ENCODE peak calls at places on chromosomes 3 and 15, in four cellular contexts. K is heart right ventricle, S is colonic mucosa, Z is astrocyte. F is an unnamed sample. For H3K4me1, the result is how much of the 10 kb centered on the place peaks cover.

GRCh38 chr3:187319699-187320302 is 28.3 kb upstream of the MASP1 start:
- DNase-seq in Z (peak), K (peak), S (peak), F (peak)

GRCh38 chr3:39529551-39529950 is 62.1 kb downstream of the MOBP start:
- DNase-seq in K (no peak), Z (no peak), S (no peak), F (no peak)

GRCh38 chr3:81753416-81754014 is 7.9 kb downstream of the GBE1 start:
- DNase-seq in Z (no peak), K (no peak), S (no peak), F (no peak)

GRCh38 chr15:82828064-82828463 is 18.6 kb downstream of the WHAMM start:
- DNase-seq in K (no peak), Z (no peak), S (no peak), F (no peak)

GRCh38 chr3:16841906-16842709 is 42.6 kb upstream of the PLCL2 start:
- DNase-seq in S (peak), Z (no peak), K (no peak), F (no peak)

GRCh38 chr15:94467034-94467433 is 235.7 kb downstream of the MCTP2 start:
- DNase-seq in S (no peak), Z (no peak), K (no peak), F (no peak)

GRCh38 chr3:184583345-184584000 is 21.9 kb downstream of the EPHB3 start:
- DNase-seq in K (no peak), S (no peak), Z (no peak), F (peak)

GRCh38 chr15:78059110-78059839 is 18.2 kb downstream of the TBC1D2B start:
- DNase-seq in S (no peak), Z (peak), K (no peak), F (peak)

GRCh38 chr15:93168913-93169312 is 79.9 kb upstream of the RGMA start:
- DNase-seq in Z (peak), S (no peak), K (no peak), F (peak)

GRCh38 chr3:186180891-186181471 is 72.1 kb upstream of the ETV5 start:
- DNase-seq in S (no peak), Z (no peak), K (no peak), F (peak)

DNA sequence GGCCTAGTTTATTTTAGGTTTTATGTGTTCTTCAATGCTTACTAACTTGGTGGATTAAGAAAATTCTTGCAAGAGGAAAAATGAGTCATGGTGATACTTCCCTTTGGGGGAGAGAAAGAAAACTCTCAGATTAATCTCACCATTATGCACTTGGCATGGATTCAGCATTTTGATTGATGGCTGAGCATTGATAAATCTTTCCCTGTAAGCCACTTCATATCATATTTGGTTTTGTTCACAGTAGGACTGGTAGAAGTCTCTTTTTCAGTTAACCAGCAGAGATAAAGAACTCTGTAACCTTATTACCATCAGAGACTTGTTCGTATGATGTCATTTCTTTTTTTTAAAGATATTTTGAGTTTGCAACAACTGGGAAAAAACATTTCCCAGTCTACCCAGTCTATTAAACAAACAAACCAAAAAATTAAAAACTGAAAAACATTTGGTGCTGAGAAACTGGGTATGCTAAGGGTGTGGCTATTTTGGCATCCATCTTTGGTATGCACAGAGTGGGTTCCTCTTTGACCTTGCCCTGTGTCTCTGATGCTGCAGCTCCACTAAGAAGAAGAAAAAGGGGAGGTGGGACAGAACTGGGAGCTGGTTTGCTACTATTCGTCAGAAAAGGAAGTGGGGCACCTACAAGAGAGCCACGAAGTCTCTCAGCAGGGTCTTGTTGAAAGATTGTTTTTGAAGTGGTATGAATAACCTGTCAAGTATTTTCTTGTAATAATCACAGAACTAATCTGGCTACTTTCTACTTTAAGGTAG is 17.2 kb downstream of the TMOD3 start:
- DNase-seq in S (no peak), Z (peak), K (no peak), F (peak)
- H3K4me3 ChIP-seq in S (no peak), Z (peak), K (no peak), F (no peak)

DNA sequence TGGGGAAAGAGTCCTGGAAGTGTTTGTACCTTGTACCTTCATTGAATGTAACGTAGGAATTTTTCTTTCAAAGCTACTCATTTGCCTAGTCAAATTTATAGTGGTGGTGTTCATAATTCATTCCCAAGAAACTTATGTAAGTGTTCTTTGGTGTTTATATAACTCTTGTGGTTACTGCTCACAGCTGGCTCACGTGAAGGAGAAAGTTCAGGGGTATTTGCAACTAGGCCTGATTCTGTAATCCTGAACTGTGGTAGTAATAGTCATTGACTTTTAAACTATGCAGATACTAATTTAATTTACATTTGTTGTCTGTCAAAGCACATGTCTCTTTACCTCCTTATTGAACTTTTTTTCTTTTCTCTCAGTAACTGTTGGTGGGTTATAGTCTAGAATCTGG is 50.5 kb upstream of the TEX264 start:
- DNase-seq in S (no peak), Z (peak), K (no peak), F (no peak)
- H3K4me1 ChIP-seq in S (under half), Z (under half), K (under half), F (under half)

GRCh38 chr3:150180349-150180748 is 209.7 kb upstream of the PFN2 start:
- DNase-seq in K (no peak), S (no peak), Z (peak), F (peak)

GRCh38 chr3:150184426-150185071 is 213.9 kb upstream of the PFN2 start:
- DNase-seq in Z (no peak), K (no peak), S (no peak), F (peak)

GRCh38 chr3:150177673-150178378 is 207.1 kb upstream of the PFN2 start:
- DNase-seq in K (no peak), Z (peak), S (no peak), F (no peak)

GRCh38 chr3:150179330-150179729 is 208.6 kb upstream of the PFN2 start:
- DNase-seq in S (no peak), K (no peak), Z (no peak), F (no peak)

DNA sequence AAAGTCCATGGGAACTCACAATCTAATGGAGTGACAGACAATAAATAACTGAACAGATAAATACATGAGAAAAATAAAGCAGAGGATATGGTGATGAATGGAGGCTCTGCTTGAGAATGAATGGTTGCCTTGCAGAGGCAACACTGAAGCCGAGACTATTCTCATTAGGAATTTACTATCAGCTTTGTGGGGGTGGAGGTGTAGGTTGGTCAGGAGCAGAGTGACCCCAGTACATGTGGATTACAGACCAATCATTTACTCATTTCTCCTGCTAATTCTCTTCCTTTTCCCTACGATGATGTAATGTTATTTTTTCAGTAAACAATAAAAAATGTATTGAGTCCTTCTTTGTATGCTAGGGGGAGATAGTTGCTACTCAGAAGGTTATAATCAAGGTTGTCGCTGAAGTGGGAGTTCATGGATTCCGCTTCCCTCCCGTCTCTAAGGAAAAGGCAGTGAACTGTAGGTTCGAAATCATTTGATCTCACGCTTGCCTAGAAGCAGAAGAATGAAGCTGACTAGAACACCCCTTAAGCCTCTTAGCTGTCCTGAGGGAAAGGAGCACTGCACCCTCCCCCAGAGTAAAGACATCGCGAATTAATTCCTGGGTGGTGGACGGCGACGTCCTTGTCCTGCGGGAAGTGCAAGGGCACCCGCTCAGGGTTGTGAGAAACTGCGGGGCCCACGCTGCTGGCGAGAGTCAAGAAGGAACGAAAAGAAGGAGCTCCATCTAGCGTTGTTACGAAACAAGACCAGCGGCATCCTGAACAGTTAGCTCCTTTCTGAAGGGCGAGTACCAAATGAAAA is 213.1 kb upstream of the PFN2 start:
- DNase-seq in Z (peak), K (peak), S (peak), F (peak)
- H3K4me3 ChIP-seq in Z (peak), K (peak), S (peak), F (peak)

GRCh38 chr3:172090035-172090434 is 50.7 kb downstream of the FNDC3B start:
- DNase-seq in S (no peak), K (no peak), Z (no peak), F (no peak)

GRCh38 chr3:172087827-172088580 is 48.6 kb downstream of the FNDC3B start:
- DNase-seq in Z (no peak), S (peak), K (no peak), F (no peak)

GRCh38 chr3:172087198-172087597 is 47.8 kb downstream of the FNDC3B start:
- DNase-seq in K (no peak), S (no peak), Z (peak), F (no peak)

GRCh38 chr3:172086071-172086470 is 46.7 kb downstream of the FNDC3B start:
- DNase-seq in S (no peak), K (no peak), Z (no peak), F (no peak)

DNA sequence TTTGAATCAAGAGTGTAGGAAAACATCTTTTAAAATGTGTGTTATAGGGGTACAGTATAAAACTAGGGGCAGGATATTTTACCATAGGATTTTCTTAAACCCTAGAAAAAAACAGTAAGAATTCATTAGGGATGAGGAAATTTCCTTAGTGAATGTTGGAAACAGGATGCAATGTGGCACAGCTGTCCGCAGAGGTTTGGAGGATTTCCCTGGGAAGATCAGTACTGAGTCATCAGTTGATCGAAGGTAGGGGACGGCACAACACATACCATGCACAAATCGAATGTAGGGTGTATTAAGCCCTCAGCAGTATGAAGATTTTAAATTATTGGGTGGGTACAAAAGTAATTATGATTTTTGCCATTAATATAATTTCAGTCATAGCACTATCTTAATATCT is 49.9 kb downstream of the FNDC3B start:
- DNase-seq in Z (no peak), K (no peak), S (no peak), F (no peak)
- H3K4me1 ChIP-seq in Z (under half), K (under half), S (under half), F (under half)

GRCh38 chr15:62344806-62345539 is 179.9 kb upstream of the C2CD4B start:
- DNase-seq in Z (peak), K (peak), S (peak), F (no peak)
- H3K4me3 ChIP-seq in Z (no peak), K (peak), S (peak), F (no peak)

DNA sequence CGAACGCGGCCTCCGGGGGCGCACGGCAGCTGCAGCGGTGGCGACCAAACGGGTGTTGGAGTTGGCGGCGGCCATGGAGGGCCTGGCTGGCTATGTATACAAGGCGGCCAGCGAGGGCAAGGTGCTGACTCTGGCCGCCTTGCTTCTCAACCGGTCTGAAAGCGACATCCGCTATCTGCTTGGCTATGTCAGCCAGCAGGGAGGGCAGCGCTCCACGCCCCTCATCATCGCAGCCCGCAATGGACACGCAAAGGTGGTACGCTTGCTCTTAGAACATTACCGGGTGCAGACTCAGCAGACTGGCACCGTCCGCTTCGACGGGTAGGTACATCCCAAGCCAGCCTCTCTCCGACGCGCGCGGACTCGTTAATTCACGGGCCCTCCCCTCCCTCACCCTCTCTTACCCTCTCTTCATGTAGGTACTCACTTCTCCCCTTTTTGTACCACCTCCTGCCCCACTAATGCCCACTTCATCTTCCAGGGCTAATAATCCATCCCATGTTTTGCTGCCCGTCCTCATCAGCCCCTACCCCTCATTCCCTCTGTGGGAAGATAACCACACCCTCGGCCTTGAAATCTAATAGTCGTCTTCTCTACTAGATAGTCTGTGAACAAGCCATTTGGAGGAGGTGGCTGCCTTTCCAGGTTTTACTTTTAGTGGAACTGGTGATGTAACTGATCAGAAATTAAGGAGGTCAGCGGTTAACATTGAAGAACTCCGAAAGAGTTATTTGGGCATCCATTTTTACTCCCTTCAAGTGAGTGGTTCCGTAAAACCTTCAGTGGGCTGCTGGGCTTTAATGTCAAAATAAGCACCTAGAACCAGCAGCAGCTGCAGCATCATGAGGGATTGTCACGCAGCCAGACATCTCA is 1.0 kb downstream of the FEM1B start:
- DNase-seq in S (peak), K (peak), Z (peak), F (no peak)
- H3K4me1 ChIP-seq in S (under half), K (under half), Z (under half), F (under half)

F was measured in SJSA1.